ENCODE peak calls at places on chromosome 12, in five cellular contexts. One of them, this sample, is unnamed.

GRCh38 chr12:92908108-92908507 is 21.0 kb downstream of the EEA1 start:
- DNase-seq in Karpas-422: no peak
- DNase-seq in tibial artery: no peak
- DNase-seq in aorta: no peak
- DNase-seq in transverse colon: no peak
- DNase-seq in this sample: no peak

GRCh38 chr12:50353404-50353803 is 43.0 kb downstream of the FAM186A start:
- DNase-seq in transverse colon: no peak
- DNase-seq in Karpas-422: no peak
- DNase-seq in tibial artery: no peak
- DNase-seq in aorta: no peak
- DNase-seq in this sample: no peak

GRCh38 chr12:116093915-116094314 is 183.6 kb downstream of the MED13L start:
- DNase-seq in Karpas-422: no peak
- DNase-seq in aorta: no peak
- DNase-seq in transverse colon: no peak
- DNase-seq in tibial artery: no peak
- DNase-seq in this sample: no peak

GRCh38 chr12:2410490-2410889 is 357.7 kb downstream of the CACNA1C start:
- DNase-seq in transverse colon: no peak
- DNase-seq in aorta: no peak
- DNase-seq in Karpas-422: no peak
- DNase-seq in tibial artery: no peak
- DNase-seq in this sample: no peak

GRCh38 chr12:65720136-65720535 is 104.1 kb upstream of the HMGA2 start:
- DNase-seq in aorta: no peak
- DNase-seq in transverse colon: no peak
- DNase-seq in Karpas-422: no peak
- DNase-seq in tibial artery: no peak
- DNase-seq in this sample: no peak

GRCh38 chr12:31005944-31006361 is 67.7 kb upstream of the DDX11 start:
- DNase-seq in tibial artery: no peak
- DNase-seq in aorta: no peak
- DNase-seq in transverse colon: no peak
- DNase-seq in Karpas-422: no peak
- DNase-seq in this sample: peak

GRCh38 chr12:68479261-68479581 is 131.5 kb upstream of the RAP1B start:
- DNase-seq in aorta: no peak
- DNase-seq in Karpas-422: no peak
- DNase-seq in transverse colon: no peak
- DNase-seq in tibial artery: no peak
- DNase-seq in this sample: no peak

GRCh38 chr12:86627001-86627400 is 370.8 kb upstream of the MGAT4C start:
- DNase-seq in transverse colon: no peak
- DNase-seq in aorta: peak
- DNase-seq in tibial artery: no peak
- DNase-seq in Karpas-422: no peak
- DNase-seq in this sample: no peak

GRCh38 chr12:78120866-78121590 is 290.3 kb downstream of the NAV3 start:
- DNase-seq in tibial artery: no peak
- DNase-seq in transverse colon: no peak
- DNase-seq in Karpas-422: peak
- DNase-seq in aorta: no peak
- DNase-seq in this sample: no peak

GRCh38 chr12:92030618-92031017 is 115.0 kb downstream of the BTG1 start:
- DNase-seq in Karpas-422: no peak
- DNase-seq in aorta: no peak
- DNase-seq in transverse colon: peak
- DNase-seq in tibial artery: peak
- DNase-seq in this sample: peak

GRCh38 chr12:123119808-123120207 is 31.1 kb downstream of the PITPNM2 start:
- DNase-seq in Karpas-422: no peak
- DNase-seq in tibial artery: no peak
- DNase-seq in aorta: no peak
- DNase-seq in transverse colon: no peak
- DNase-seq in this sample: no peak

GRCh38 chr12:14525964-14526363 is 41.7 kb downstream of the PLBD1 start:
- DNase-seq in transverse colon: no peak
- DNase-seq in aorta: no peak
- DNase-seq in Karpas-422: no peak
- DNase-seq in tibial artery: no peak
- DNase-seq in this sample: no peak

GRCh38 chr12:88600272-88600671 is 20.0 kb upstream of the KITLG start:
- DNase-seq in aorta: no peak
- DNase-seq in Karpas-422: no peak
- DNase-seq in tibial artery: no peak
- DNase-seq in transverse colon: no peak
- DNase-seq in this sample: no peak

GRCh38 chr12:123026094-123026853 is 45.8 kb downstream of the ARL6IP4 start:
- DNase-seq in Karpas-422: no peak
- DNase-seq in tibial artery: no peak
- DNase-seq in aorta: peak
- DNase-seq in transverse colon: no peak
- DNase-seq in this sample: peak

GRCh38 chr12:57093412-57094193 is 4.7 kb downstream of the NAB2 start:
- DNase-seq in Karpas-422: peak
- DNase-seq in tibial artery: peak
- DNase-seq in transverse colon: peak
- DNase-seq in aorta: peak
- DNase-seq in this sample: peak

GRCh38 chr12:92141585-92142244 is 3.9 kb downstream of the BTG1 start:
- DNase-seq in tibial artery: no peak
- DNase-seq in aorta: no peak
- DNase-seq in transverse colon: no peak
- DNase-seq in Karpas-422: no peak
- DNase-seq in this sample: no peak

GRCh38 chr12:12282202-12282601 is 15.4 kb upstream of the LRP6 start:
- DNase-seq in Karpas-422: no peak
- DNase-seq in aorta: no peak
- DNase-seq in tibial artery: no peak
- DNase-seq in transverse colon: no peak
- DNase-seq in this sample: no peak

GRCh38 chr12:58995964-58996363 is 75.7 kb upstream of the LRIG3 start:
- DNase-seq in tibial artery: no peak
- DNase-seq in transverse colon: no peak
- DNase-seq in Karpas-422: no peak
- DNase-seq in aorta: no peak
- DNase-seq in this sample: no peak

GRCh38 chr12:121894633-121895032 is 6.0 kb downstream of the PSMD9 start:
- DNase-seq in tibial artery: no peak
- DNase-seq in transverse colon: no peak
- DNase-seq in aorta: no peak
- DNase-seq in Karpas-422: peak
- DNase-seq in this sample: no peak

GRCh38 chr12:90024261-90024660 is 315.6 kb upstream of the ATP2B1 start:
- DNase-seq in tibial artery: no peak
- DNase-seq in Karpas-422: no peak
- DNase-seq in transverse colon: no peak
- DNase-seq in aorta: no peak
- DNase-seq in this sample: no peak

GRCh38 chr12:8145754-8146415 is 10.9 kb upstream of the ZNF705A start:
- DNase-seq in transverse colon: no peak
- DNase-seq in aorta: peak
- DNase-seq in Karpas-422: peak
- DNase-seq in tibial artery: peak
- DNase-seq in this sample: no peak

GRCh38 chr12:12443482-12443881 is 86.6 kb downstream of the BORCS5 start:
- DNase-seq in Karpas-422: no peak
- DNase-seq in aorta: peak
- DNase-seq in tibial artery: peak
- DNase-seq in transverse colon: no peak
- DNase-seq in this sample: no peak

GRCh38 chr12:77837876-77838291 is 7.2 kb downstream of the NAV3 start:
- DNase-seq in tibial artery: no peak
- DNase-seq in aorta: no peak
- DNase-seq in transverse colon: no peak
- DNase-seq in Karpas-422: no peak
- DNase-seq in this sample: no peak

GRCh38 chr12:106581543-106582263 is 1.1 kb upstream of the RFX4 start:
- DNase-seq in Karpas-422: no peak
- DNase-seq in tibial artery: no peak
- DNase-seq in transverse colon: no peak
- DNase-seq in aorta: peak
- DNase-seq in this sample: no peak

GRCh38 chr12:71840226-71840847 is 778 bp downstream of the TBC1D15 start:
- DNase-seq in Karpas-422: no peak
- DNase-seq in tibial artery: no peak
- DNase-seq in aorta: no peak
- DNase-seq in transverse colon: no peak
- DNase-seq in this sample: no peak

GRCh38 chr12:102423447-102423846 is 56.9 kb downstream of the IGF1 start:
- DNase-seq in Karpas-422: no peak
- DNase-seq in transverse colon: no peak
- DNase-seq in tibial artery: no peak
- DNase-seq in aorta: no peak
- DNase-seq in this sample: no peak

GRCh38 chr12:68508536-68509050 is 102.1 kb upstream of the RAP1B start:
- DNase-seq in Karpas-422: no peak
- DNase-seq in aorta: no peak
- DNase-seq in tibial artery: no peak
- DNase-seq in transverse colon: no peak
- DNase-seq in this sample: no peak

GRCh38 chr12:123113038-123113437 is 37.9 kb downstream of the PITPNM2 start:
- DNase-seq in aorta: no peak
- DNase-seq in transverse colon: no peak
- DNase-seq in Karpas-422: no peak
- DNase-seq in tibial artery: no peak
- DNase-seq in this sample: no peak

GRCh38 chr12:121974026-121974985 is 47.4 kb upstream of the BCL7A start:
- DNase-seq in transverse colon: no peak
- DNase-seq in Karpas-422: no peak
- DNase-seq in tibial artery: no peak
- DNase-seq in aorta: no peak
- DNase-seq in this sample: no peak

GRCh38 chr12:15830538-15830937 is 41.4 kb upstream of the EPS8 start:
- DNase-seq in transverse colon: no peak
- DNase-seq in Karpas-422: no peak
- DNase-seq in tibial artery: no peak
- DNase-seq in aorta: no peak
- DNase-seq in this sample: no peak

GRCh38 chr12:64137117-64137516 is 85.0 kb downstream of the KICS2 start:
- DNase-seq in transverse colon: no peak
- DNase-seq in aorta: no peak
- DNase-seq in Karpas-422: no peak
- DNase-seq in tibial artery: no peak
- DNase-seq in this sample: no peak

DNA sequence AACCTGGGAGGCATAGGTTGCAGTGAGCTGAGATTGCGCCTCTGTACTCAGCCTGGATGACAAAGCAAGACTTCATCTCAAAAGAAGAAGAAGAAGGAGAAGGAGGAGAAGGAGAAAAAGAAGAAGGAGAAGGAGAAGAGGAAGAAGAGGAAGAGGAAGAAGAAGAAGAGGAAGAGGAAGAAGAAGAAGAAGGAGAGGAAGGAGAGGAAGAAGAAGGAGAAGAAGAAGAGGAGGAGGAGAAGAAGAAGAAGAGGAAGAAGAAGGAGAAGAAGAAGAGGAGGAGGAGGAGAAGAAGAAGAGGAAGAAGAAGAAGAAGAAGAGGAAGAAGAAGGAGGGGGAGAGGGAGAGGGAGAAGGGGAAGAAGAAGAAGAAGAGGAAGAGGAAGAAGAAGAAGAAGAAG is 12.9 kb upstream of the KRT8 start:
- DNase-seq in Karpas-422: no peak
- DNase-seq in tibial artery: no peak
- DNase-seq in aorta: no peak
- DNase-seq in transverse colon: no peak
- DNase-seq in this sample: no peak
- H3K27ac ChIP-seq in Karpas-422: no peak
- H3K27ac ChIP-seq in tibial artery: no peak
- H3K27ac ChIP-seq in aorta: no peak
- H3K27ac ChIP-seq in transverse colon: no peak
- H3K27ac ChIP-seq in this sample: no peak

GRCh38 chr12:23528316-23528715 is 421.2 kb downstream of the SOX5 start:
- DNase-seq in tibial artery: no peak
- DNase-seq in transverse colon: no peak
- DNase-seq in Karpas-422: no peak
- DNase-seq in aorta: no peak
- DNase-seq in this sample: no peak
- H3K4me3 ChIP-seq in tibial artery: no peak
- H3K4me3 ChIP-seq in transverse colon: no peak
- H3K4me3 ChIP-seq in Karpas-422: no peak
- H3K4me3 ChIP-seq in aorta: no peak
- H3K4me3 ChIP-seq in this sample: no peak

DNA sequence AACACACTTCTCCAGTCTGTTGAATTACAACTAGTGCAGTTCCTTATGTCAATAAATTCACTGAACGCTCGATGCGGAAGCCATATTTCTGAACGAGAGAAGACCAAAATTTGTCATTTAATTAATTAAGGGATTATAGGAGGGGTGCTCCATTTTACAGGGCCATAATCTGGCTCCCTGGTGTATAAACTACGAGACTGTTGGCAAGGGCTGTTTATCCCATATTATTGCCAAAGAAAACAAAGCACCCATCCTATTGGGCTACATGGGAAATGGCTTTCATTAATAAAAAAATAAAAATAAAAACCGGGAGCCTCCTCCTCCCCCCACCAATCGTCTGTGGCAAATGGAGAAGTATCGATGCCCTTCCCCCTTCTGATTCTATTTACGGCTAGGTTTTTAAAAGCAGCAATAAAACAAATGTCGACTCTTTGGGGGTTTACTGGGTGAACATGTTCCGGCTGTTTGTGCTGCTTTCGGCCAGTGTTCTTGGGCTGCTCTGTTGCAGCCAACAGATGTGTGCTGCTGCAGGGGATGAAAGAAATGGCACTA is 24.8 kb downstream of the ATF7 start:
- DNase-seq in aorta: no peak
- DNase-seq in transverse colon: no peak
- DNase-seq in Karpas-422: peak
- DNase-seq in tibial artery: no peak
- DNase-seq in this sample: peak
- H3K27ac ChIP-seq in aorta: no peak
- H3K27ac ChIP-seq in transverse colon: peak
- H3K27ac ChIP-seq in Karpas-422: peak
- H3K27ac ChIP-seq in tibial artery: peak
- H3K27ac ChIP-seq in this sample: no peak

GRCh38 chr12:51814311-51815088 is 34.0 kb downstream of the FIGNL2 start:
- DNase-seq in transverse colon: peak
- DNase-seq in Karpas-422: no peak
- DNase-seq in tibial artery: peak
- DNase-seq in aorta: peak
- DNase-seq in this sample: peak
- H3K4me3 ChIP-seq in transverse colon: peak
- H3K4me3 ChIP-seq in Karpas-422: no peak
- H3K4me3 ChIP-seq in tibial artery: peak
- H3K4me3 ChIP-seq in aorta: peak
- H3K4me3 ChIP-seq in this sample: peak

GRCh38 chr12:25827747-25828146 is 130.7 kb upstream of the RASSF8 start:
- DNase-seq in tibial artery: no peak
- DNase-seq in transverse colon: no peak
- DNase-seq in Karpas-422: no peak
- DNase-seq in aorta: no peak
- DNase-seq in this sample: no peak
- H3K27ac ChIP-seq in tibial artery: no peak
- H3K27ac ChIP-seq in transverse colon: no peak
- H3K27ac ChIP-seq in Karpas-422: no peak
- H3K27ac ChIP-seq in aorta: no peak
- H3K27ac ChIP-seq in this sample: no peak

GRCh38 chr12:52175411-52176350 is 16.1 kb downstream of the KRT80 start:
- DNase-seq in aorta: no peak
- DNase-seq in tibial artery: no peak
- DNase-seq in transverse colon: no peak
- DNase-seq in Karpas-422: peak
- DNase-seq in this sample: no peak
- H3K4me3 ChIP-seq in aorta: no peak
- H3K4me3 ChIP-seq in tibial artery: no peak
- H3K4me3 ChIP-seq in transverse colon: no peak
- H3K4me3 ChIP-seq in Karpas-422: no peak
- H3K4me3 ChIP-seq in this sample: no peak

GRCh38 chr12:119841433-119842210 is 35.5 kb downstream of the CIT start:
- DNase-seq in transverse colon: no peak
- DNase-seq in aorta: no peak
- DNase-seq in Karpas-422: no peak
- DNase-seq in tibial artery: no peak
- DNase-seq in this sample: no peak
- H3K27ac ChIP-seq in transverse colon: no peak
- H3K27ac ChIP-seq in aorta: no peak
- H3K27ac ChIP-seq in Karpas-422: no peak
- H3K27ac ChIP-seq in tibial artery: no peak
- H3K27ac ChIP-seq in this sample: no peak

This sample was measured in Peyer's patch.